ENCODE peak calls at places on chromosomes 4 and X, in five cellular contexts. S, E, H, L and Q are unnamed samples.
A peak's percentile ranks its signal among the peaks of the same experiment; 100 is the strongest.

GRCh38 chr4:176671532-176671931 is 121.2 kb downstream of the VEGFC start:
- DNase-seq in L (no peak), H (no peak), S (no peak), E (no peak), Q (no peak)

GRCh38 chr4:81135501-81135900 is 79.5 kb downstream of the PRKG2 start:
- DNase-seq in S (no peak), E (no peak), L (no peak), H (no peak), Q (no peak)

GRCh38 chr4:68803013-68803412 is 12.8 kb upstream of the UGT2B10 start:
- DNase-seq in H (no peak), S (no peak), E (no peak), L (no peak), Q (no peak)

GRCh38 chrX:25968920-25969319 is 169.2 kb upstream of the MAGEB18 start:
- DNase-seq in L (peak; percentile 38), S (no peak), E (no peak), H (peak; percentile 6), Q (peak; percentile 33)

GRCh38 chrX:39451061-39451460 is 646.7 kb downstream of the BCOR start:
- DNase-seq in E (no peak), L (no peak), H (no peak), S (no peak), Q (no peak)

GRCh38 chr4:161317000-161317399 is 846.8 kb downstream of the FSTL5 start:
- DNase-seq in L (no peak), E (no peak), H (no peak), S (no peak), Q (no peak)

GRCh38 chr4:153788419-153789276 is at the start of gene SFRP2:
- DNase-seq in S (no peak), E (no peak), H (no peak), L (no peak), Q (no peak)

GRCh38 chrX:120697053-120697452 is 67.2 kb upstream of the C1GALT1C1 start:
- DNase-seq in L (no peak), S (peak; percentile 14), E (no peak), H (peak; percentile 69), Q (peak; percentile 4)

GRCh38 chrX:102765217-102765616 is 44.7 kb downstream of the GPRASP3 start:
- DNase-seq in E (no peak), S (no peak), H (no peak), L (no peak), Q (no peak)

GRCh38 chrX:15404712-15405111 is 20.5 kb upstream of the VEGFD start:
- DNase-seq in L (peak; percentile 8), H (no peak), S (no peak), E (no peak), Q (no peak)